ENCODE peak calls at places on chromosome 14, in ten cellular contexts. One of them, this sample, is unnamed.

GRCh38 chr14:101076451-101077220 is 173.1 kb upstream of the RTL1 start:
- DNase-seq in esophagus muscularis mucosa: peak; percentile 62
- DNase-seq in posterior vena cava: no peak
- DNase-seq in amygdala: no peak
- DNase-seq in stimulated activated CD8-positive, alpha-beta memory T cell treated with anti-CD3 and anti-CD28 coated beads, Interleukin-7, amount 100 ng/mL, for 1 hour: no peak
- DNase-seq in hypothalamus: no peak
- DNase-seq in lower lobe of right lung: no peak
- DNase-seq in Karpas-422: no peak
- DNase-seq in iris pigment epithelial cell: no peak
- DNase-seq in stomach: peak; percentile 23
- DNase-seq in this sample: no peak

GRCh38 chr14:102902523-102903247 is 19.8 kb upstream of the AMN start:
- DNase-seq in esophagus muscularis mucosa: no peak
- DNase-seq in posterior vena cava: peak; percentile 26
- DNase-seq in amygdala: no peak
- DNase-seq in stimulated activated CD8-positive, alpha-beta memory T cell treated with anti-CD3 and anti-CD28 coated beads, Interleukin-7, amount 100 ng/mL, for 1 hour: no peak
- DNase-seq in hypothalamus: no peak
- DNase-seq in lower lobe of right lung: no peak
- DNase-seq in Karpas-422: no peak
- DNase-seq in iris pigment epithelial cell: no peak
- DNase-seq in stomach: no peak
- DNase-seq in this sample: no peak

GRCh38 chr14:68677476-68677875 is 115.4 kb downstream of the ZFP36L1 start:
- DNase-seq in esophagus muscularis mucosa: no peak
- DNase-seq in posterior vena cava: no peak
- DNase-seq in amygdala: no peak
- DNase-seq in stimulated activated CD8-positive, alpha-beta memory T cell treated with anti-CD3 and anti-CD28 coated beads, Interleukin-7, amount 100 ng/mL, for 1 hour: no peak
- DNase-seq in hypothalamus: no peak
- DNase-seq in lower lobe of right lung: no peak
- DNase-seq in Karpas-422: no peak
- DNase-seq in iris pigment epithelial cell: no peak
- DNase-seq in stomach: no peak
- DNase-seq in this sample: no peak

GRCh38 chr14:57462551-57462950 is 31.1 kb downstream of the CCDC198 start:
- DNase-seq in esophagus muscularis mucosa: no peak
- DNase-seq in posterior vena cava: no peak
- DNase-seq in amygdala: no peak
- DNase-seq in stimulated activated CD8-positive, alpha-beta memory T cell treated with anti-CD3 and anti-CD28 coated beads, Interleukin-7, amount 100 ng/mL, for 1 hour: no peak
- DNase-seq in hypothalamus: no peak
- DNase-seq in lower lobe of right lung: no peak
- DNase-seq in Karpas-422: no peak
- DNase-seq in iris pigment epithelial cell: no peak
- DNase-seq in stomach: no peak
- DNase-seq in this sample: no peak

GRCh38 chr14:34981743-34982420 is 910 bp upstream of the SRP54 start:
- DNase-seq in esophagus muscularis mucosa: no peak
- DNase-seq in posterior vena cava: no peak
- DNase-seq in amygdala: no peak
- DNase-seq in stimulated activated CD8-positive, alpha-beta memory T cell treated with anti-CD3 and anti-CD28 coated beads, Interleukin-7, amount 100 ng/mL, for 1 hour: peak; percentile 2
- DNase-seq in hypothalamus: peak; percentile 19
- DNase-seq in lower lobe of right lung: no peak
- DNase-seq in Karpas-422: peak; percentile 83
- DNase-seq in iris pigment epithelial cell: peak; percentile 65
- DNase-seq in stomach: no peak
- DNase-seq in this sample: peak; percentile 20

GRCh38 chr14:95413289-95414215 is 93.8 kb upstream of the CLMN start:
- DNase-seq in esophagus muscularis mucosa: no peak
- DNase-seq in posterior vena cava: peak; percentile 67
- DNase-seq in amygdala: no peak
- DNase-seq in stimulated activated CD8-positive, alpha-beta memory T cell treated with anti-CD3 and anti-CD28 coated beads, Interleukin-7, amount 100 ng/mL, for 1 hour: no peak
- DNase-seq in hypothalamus: no peak
- DNase-seq in lower lobe of right lung: no peak
- DNase-seq in Karpas-422: no peak
- DNase-seq in iris pigment epithelial cell: no peak
- DNase-seq in stomach: no peak
- DNase-seq in this sample: no peak

GRCh38 chr14:65872536-65872935 is 460.0 kb downstream of the FUT8 start:
- DNase-seq in esophagus muscularis mucosa: no peak
- DNase-seq in posterior vena cava: no peak
- DNase-seq in amygdala: no peak
- DNase-seq in stimulated activated CD8-positive, alpha-beta memory T cell treated with anti-CD3 and anti-CD28 coated beads, Interleukin-7, amount 100 ng/mL, for 1 hour: no peak
- DNase-seq in hypothalamus: no peak
- DNase-seq in lower lobe of right lung: no peak
- DNase-seq in Karpas-422: no peak
- DNase-seq in iris pigment epithelial cell: peak; percentile 38
- DNase-seq in stomach: no peak
- DNase-seq in this sample: no peak

GRCh38 chr14:55386037-55386798 is 25.4 kb downstream of the ATG14 start:
- DNase-seq in esophagus muscularis mucosa: no peak
- DNase-seq in posterior vena cava: no peak
- DNase-seq in amygdala: no peak
- DNase-seq in stimulated activated CD8-positive, alpha-beta memory T cell treated with anti-CD3 and anti-CD28 coated beads, Interleukin-7, amount 100 ng/mL, for 1 hour: no peak
- DNase-seq in hypothalamus: no peak
- DNase-seq in lower lobe of right lung: no peak
- DNase-seq in Karpas-422: no peak
- DNase-seq in iris pigment epithelial cell: no peak
- DNase-seq in stomach: no peak
- DNase-seq in this sample: no peak

GRCh38 chr14:68888025-68888850 is 90.9 kb downstream of the ACTN1 start:
- DNase-seq in esophagus muscularis mucosa: no peak
- DNase-seq in posterior vena cava: peak; percentile 56
- DNase-seq in amygdala: no peak
- DNase-seq in stimulated activated CD8-positive, alpha-beta memory T cell treated with anti-CD3 and anti-CD28 coated beads, Interleukin-7, amount 100 ng/mL, for 1 hour: no peak
- DNase-seq in hypothalamus: no peak
- DNase-seq in lower lobe of right lung: no peak
- DNase-seq in Karpas-422: no peak
- DNase-seq in iris pigment epithelial cell: no peak
- DNase-seq in stomach: no peak
- DNase-seq in this sample: peak; percentile 3

GRCh38 chr14:102275866-102276265 is 29.1 kb downstream of the MOK start:
- DNase-seq in esophagus muscularis mucosa: no peak
- DNase-seq in posterior vena cava: no peak
- DNase-seq in amygdala: no peak
- DNase-seq in stimulated activated CD8-positive, alpha-beta memory T cell treated with anti-CD3 and anti-CD28 coated beads, Interleukin-7, amount 100 ng/mL, for 1 hour: no peak
- DNase-seq in hypothalamus: no peak
- DNase-seq in lower lobe of right lung: no peak
- DNase-seq in Karpas-422: no peak
- DNase-seq in iris pigment epithelial cell: peak; percentile 50
- DNase-seq in stomach: no peak
- DNase-seq in this sample: no peak

GRCh38 chr14:73762375-73762822 is 48.2 kb upstream of the PNMA1 start:
- DNase-seq in esophagus muscularis mucosa: no peak
- DNase-seq in posterior vena cava: no peak
- DNase-seq in amygdala: no peak
- DNase-seq in stimulated activated CD8-positive, alpha-beta memory T cell treated with anti-CD3 and anti-CD28 coated beads, Interleukin-7, amount 100 ng/mL, for 1 hour: no peak
- DNase-seq in hypothalamus: no peak
- DNase-seq in lower lobe of right lung: no peak
- DNase-seq in Karpas-422: peak; percentile 86
- DNase-seq in iris pigment epithelial cell: no peak
- DNase-seq in stomach: no peak
- DNase-seq in this sample: no peak

GRCh38 chr14:104634031-104634760 is 29.6 kb upstream of the TMEM179 start:
- DNase-seq in esophagus muscularis mucosa: no peak
- DNase-seq in posterior vena cava: no peak
- DNase-seq in amygdala: no peak
- DNase-seq in stimulated activated CD8-positive, alpha-beta memory T cell treated with anti-CD3 and anti-CD28 coated beads, Interleukin-7, amount 100 ng/mL, for 1 hour: no peak
- DNase-seq in hypothalamus: no peak
- DNase-seq in lower lobe of right lung: no peak
- DNase-seq in Karpas-422: no peak
- DNase-seq in iris pigment epithelial cell: no peak
- DNase-seq in stomach: no peak
- DNase-seq in this sample: no peak

GRCh38 chr14:103846569-103847438 is 571 bp downstream of the PPP1R13B start:
- DNase-seq in esophagus muscularis mucosa: no peak
- DNase-seq in posterior vena cava: no peak
- DNase-seq in amygdala: no peak
- DNase-seq in stimulated activated CD8-positive, alpha-beta memory T cell treated with anti-CD3 and anti-CD28 coated beads, Interleukin-7, amount 100 ng/mL, for 1 hour: no peak
- DNase-seq in hypothalamus: peak; percentile 58
- DNase-seq in lower lobe of right lung: peak; percentile 67
- DNase-seq in Karpas-422: peak; percentile 59
- DNase-seq in iris pigment epithelial cell: no peak
- DNase-seq in stomach: peak; percentile 60
- DNase-seq in this sample: peak; percentile 58

GRCh38 chr14:65006251-65006721 is 19.6 kb downstream of the FNTB start:
- DNase-seq in esophagus muscularis mucosa: no peak
- DNase-seq in posterior vena cava: no peak
- DNase-seq in amygdala: no peak
- DNase-seq in stimulated activated CD8-positive, alpha-beta memory T cell treated with anti-CD3 and anti-CD28 coated beads, Interleukin-7, amount 100 ng/mL, for 1 hour: no peak
- DNase-seq in hypothalamus: no peak
- DNase-seq in lower lobe of right lung: no peak
- DNase-seq in Karpas-422: no peak
- DNase-seq in iris pigment epithelial cell: no peak
- DNase-seq in stomach: no peak
- DNase-seq in this sample: no peak

GRCh38 chr14:21238823-21239518 is 30.3 kb downstream of the HNRNPC start:
- DNase-seq in esophagus muscularis mucosa: no peak
- DNase-seq in posterior vena cava: no peak
- DNase-seq in amygdala: no peak
- DNase-seq in stimulated activated CD8-positive, alpha-beta memory T cell treated with anti-CD3 and anti-CD28 coated beads, Interleukin-7, amount 100 ng/mL, for 1 hour: no peak
- DNase-seq in hypothalamus: no peak
- DNase-seq in lower lobe of right lung: no peak
- DNase-seq in Karpas-422: no peak
- DNase-seq in iris pigment epithelial cell: no peak
- DNase-seq in stomach: no peak
- DNase-seq in this sample: no peak

GRCh38 chr14:96598332-96598928 is 96.2 kb downstream of the PAPOLA start:
- DNase-seq in esophagus muscularis mucosa: no peak
- DNase-seq in posterior vena cava: peak; percentile 67
- DNase-seq in amygdala: no peak
- DNase-seq in stimulated activated CD8-positive, alpha-beta memory T cell treated with anti-CD3 and anti-CD28 coated beads, Interleukin-7, amount 100 ng/mL, for 1 hour: no peak
- DNase-seq in hypothalamus: no peak
- DNase-seq in lower lobe of right lung: no peak
- DNase-seq in Karpas-422: no peak
- DNase-seq in iris pigment epithelial cell: no peak
- DNase-seq in stomach: no peak
- DNase-seq in this sample: no peak

GRCh38 chr14:53571990-53572389 is 384.6 kb downstream of the BMP4 start:
- DNase-seq in esophagus muscularis mucosa: no peak
- DNase-seq in posterior vena cava: no peak
- DNase-seq in amygdala: no peak
- DNase-seq in stimulated activated CD8-positive, alpha-beta memory T cell treated with anti-CD3 and anti-CD28 coated beads, Interleukin-7, amount 100 ng/mL, for 1 hour: no peak
- DNase-seq in hypothalamus: no peak
- DNase-seq in lower lobe of right lung: no peak
- DNase-seq in Karpas-422: no peak
- DNase-seq in iris pigment epithelial cell: no peak
- DNase-seq in stomach: no peak
- DNase-seq in this sample: no peak

GRCh38 chr14:76373456-76373855 is 2.5 kb upstream of the ESRRB start:
- DNase-seq in esophagus muscularis mucosa: no peak
- DNase-seq in posterior vena cava: peak; percentile 32
- DNase-seq in amygdala: no peak
- DNase-seq in stimulated activated CD8-positive, alpha-beta memory T cell treated with anti-CD3 and anti-CD28 coated beads, Interleukin-7, amount 100 ng/mL, for 1 hour: no peak
- DNase-seq in hypothalamus: no peak
- DNase-seq in lower lobe of right lung: no peak
- DNase-seq in Karpas-422: no peak
- DNase-seq in iris pigment epithelial cell: no peak
- DNase-seq in stomach: no peak
- DNase-seq in this sample: no peak

GRCh38 chr14:100470523-100470897 is 116.7 kb downstream of the BEGAIN start:
- DNase-seq in esophagus muscularis mucosa: no peak
- DNase-seq in posterior vena cava: no peak
- DNase-seq in amygdala: no peak
- DNase-seq in stimulated activated CD8-positive, alpha-beta memory T cell treated with anti-CD3 and anti-CD28 coated beads, Interleukin-7, amount 100 ng/mL, for 1 hour: no peak
- DNase-seq in hypothalamus: no peak
- DNase-seq in lower lobe of right lung: no peak
- DNase-seq in Karpas-422: peak; percentile 48
- DNase-seq in iris pigment epithelial cell: no peak
- DNase-seq in stomach: no peak
- DNase-seq in this sample: no peak

GRCh38 chr14:69749956-69750355 is 17.0 kb upstream of the SRSF5 start:
- DNase-seq in esophagus muscularis mucosa: no peak
- DNase-seq in posterior vena cava: no peak
- DNase-seq in amygdala: no peak
- DNase-seq in stimulated activated CD8-positive, alpha-beta memory T cell treated with anti-CD3 and anti-CD28 coated beads, Interleukin-7, amount 100 ng/mL, for 1 hour: no peak
- DNase-seq in hypothalamus: no peak
- DNase-seq in lower lobe of right lung: no peak
- DNase-seq in Karpas-422: no peak
- DNase-seq in iris pigment epithelial cell: no peak
- DNase-seq in stomach: no peak
- DNase-seq in this sample: no peak

GRCh38 chr14:90438841-90439240 is 42.0 kb downstream of the CALM1 start:
- DNase-seq in esophagus muscularis mucosa: no peak
- DNase-seq in posterior vena cava: no peak
- DNase-seq in amygdala: no peak
- DNase-seq in stimulated activated CD8-positive, alpha-beta memory T cell treated with anti-CD3 and anti-CD28 coated beads, Interleukin-7, amount 100 ng/mL, for 1 hour: no peak
- DNase-seq in hypothalamus: no peak
- DNase-seq in lower lobe of right lung: no peak
- DNase-seq in Karpas-422: no peak
- DNase-seq in iris pigment epithelial cell: no peak
- DNase-seq in stomach: no peak
- DNase-seq in this sample: no peak